ENCODE peak calls at places on chromosome 7, in four cellular contexts. One of them, this sample, is unnamed. For H3K27me3 and H3K36me3, the result is how much of the 10 kb centered on the place peaks cover.

GRCh38 chr7:152313879-152314604 is 121.8 kb downstream of the KMT2C start:
- DNase-seq in esophagus squamous epithelium: no peak
- DNase-seq in CD4-positive, CD25-positive, alpha-beta regulatory T cell: peak
- DNase-seq in astrocyte: peak
- DNase-seq in this sample: no peak

GRCh38 chr7:78226059-78226658 is 427.6 kb downstream of the PHTF2 start:
- DNase-seq in astrocyte: no peak
- DNase-seq in esophagus squamous epithelium: no peak
- DNase-seq in CD4-positive, CD25-positive, alpha-beta regulatory T cell: no peak
- DNase-seq in this sample: no peak

GRCh38 chr7:78178319-78178718 is 379.7 kb downstream of the PHTF2 start:
- DNase-seq in CD4-positive, CD25-positive, alpha-beta regulatory T cell: no peak
- DNase-seq in astrocyte: no peak
- DNase-seq in esophagus squamous epithelium: no peak
- DNase-seq in this sample: no peak

GRCh38 chr7:158372400-158373302 is 215.0 kb downstream of the PTPRN2 start:
- DNase-seq in esophagus squamous epithelium: no peak
- DNase-seq in astrocyte: no peak
- DNase-seq in CD4-positive, CD25-positive, alpha-beta regulatory T cell: no peak
- DNase-seq in this sample: no peak

GRCh38 chr7:94276797-94277196 is 117.9 kb upstream of the COL1A2 start:
- DNase-seq in esophagus squamous epithelium: no peak
- DNase-seq in CD4-positive, CD25-positive, alpha-beta regulatory T cell: no peak
- DNase-seq in astrocyte: no peak
- DNase-seq in this sample: no peak

GRCh38 chr7:141157138-141157765 is 83.4 kb downstream of the TMEM178B start:
- DNase-seq in astrocyte: no peak
- DNase-seq in esophagus squamous epithelium: no peak
- DNase-seq in CD4-positive, CD25-positive, alpha-beta regulatory T cell: no peak
- DNase-seq in this sample: no peak

GRCh38 chr7:150481207-150481920 is 30.9 kb downstream of the GIMAP8 start:
- DNase-seq in esophagus squamous epithelium: no peak
- DNase-seq in CD4-positive, CD25-positive, alpha-beta regulatory T cell: peak
- DNase-seq in astrocyte: no peak
- DNase-seq in this sample: no peak

GRCh38 chr7:125396466-125397151 is 467.0 kb upstream of the POT1 start:
- DNase-seq in esophagus squamous epithelium: no peak
- DNase-seq in astrocyte: no peak
- DNase-seq in CD4-positive, CD25-positive, alpha-beta regulatory T cell: no peak
- DNase-seq in this sample: no peak

GRCh38 chr7:155236386-155236785 is 61.3 kb upstream of the INSIG1 start:
- DNase-seq in astrocyte: no peak
- DNase-seq in CD4-positive, CD25-positive, alpha-beta regulatory T cell: no peak
- DNase-seq in esophagus squamous epithelium: no peak
- DNase-seq in this sample: no peak

GRCh38 chr7:109076561-109076960 is 506.9 kb downstream of the DNAJB9 start:
- DNase-seq in esophagus squamous epithelium: no peak
- DNase-seq in CD4-positive, CD25-positive, alpha-beta regulatory T cell: no peak
- DNase-seq in astrocyte: no peak
- DNase-seq in this sample: no peak
- H3K4me3 ChIP-seq in esophagus squamous epithelium: no peak
- H3K4me3 ChIP-seq in CD4-positive, CD25-positive, alpha-beta regulatory T cell: no peak
- H3K4me3 ChIP-seq in astrocyte: no peak
- H3K4me3 ChIP-seq in this sample: no peak

GRCh38 chr7:27159278-27160146 is 3.0 kb upstream of the HOXA7 start:
- DNase-seq in esophagus squamous epithelium: no peak
- DNase-seq in CD4-positive, CD25-positive, alpha-beta regulatory T cell: no peak
- DNase-seq in astrocyte: no peak
- DNase-seq in this sample: no peak

GRCh38 chr7:27158436-27159277 is 2.2 kb upstream of the HOXA7 start:
- DNase-seq in esophagus squamous epithelium: no peak
- DNase-seq in astrocyte: no peak
- DNase-seq in CD4-positive, CD25-positive, alpha-beta regulatory T cell: no peak
- DNase-seq in this sample: no peak

GRCh38 chr7:27156508-27156898 is at the start of gene HOXA7:
- DNase-seq in CD4-positive, CD25-positive, alpha-beta regulatory T cell: no peak
- DNase-seq in astrocyte: no peak
- DNase-seq in esophagus squamous epithelium: no peak
- DNase-seq in this sample: peak

GRCh38 chr7:27156901-27157716 is 634 bp upstream of the HOXA7 start:
- DNase-seq in esophagus squamous epithelium: no peak
- DNase-seq in CD4-positive, CD25-positive, alpha-beta regulatory T cell: no peak
- DNase-seq in astrocyte: no peak
- DNase-seq in this sample: no peak

DNA sequence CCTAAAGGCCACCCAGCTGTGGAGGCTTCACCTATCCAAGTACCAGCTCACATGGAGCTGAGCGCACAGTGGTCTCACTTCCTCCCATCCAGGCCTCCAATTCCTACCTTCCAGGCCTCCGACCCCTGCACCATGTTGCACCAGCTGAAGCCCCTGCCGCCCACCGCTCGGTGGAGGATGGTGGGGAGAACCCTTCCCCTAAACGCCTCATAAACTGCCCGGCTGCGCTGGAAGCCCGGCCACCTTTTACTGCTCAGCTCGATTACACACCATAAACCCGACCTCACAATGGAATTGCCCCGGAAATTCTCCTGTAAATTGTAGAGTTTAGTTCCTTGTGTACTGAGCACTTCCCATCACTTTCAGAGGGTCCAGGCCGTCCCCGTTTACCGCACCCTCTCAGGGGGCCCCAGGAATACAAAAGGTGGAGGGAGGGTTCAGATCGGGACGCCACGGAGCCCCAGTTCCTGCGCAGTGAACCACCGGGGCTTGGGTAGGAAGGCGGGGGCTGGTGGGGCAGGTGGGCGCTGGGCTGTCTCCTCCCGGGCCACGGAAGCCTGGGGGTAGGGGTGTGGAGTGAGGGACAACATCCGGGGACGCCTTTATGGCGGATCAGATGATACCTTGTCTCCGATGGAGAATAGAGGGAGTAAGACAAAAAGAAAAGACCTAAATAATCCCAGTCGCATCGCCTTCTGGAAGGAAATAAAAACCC is 1.4 kb upstream of the HOXA7 start:
- DNase-seq in CD4-positive, CD25-positive, alpha-beta regulatory T cell: no peak
- DNase-seq in esophagus squamous epithelium: no peak
- DNase-seq in astrocyte: no peak
- DNase-seq in this sample: no peak
- H3K27me3 ChIP-seq in CD4-positive, CD25-positive, alpha-beta regulatory T cell: half or more
- H3K27me3 ChIP-seq in esophagus squamous epithelium: half or more
- H3K27me3 ChIP-seq in astrocyte: half or more
- H3K27me3 ChIP-seq in this sample: under half

DNA sequence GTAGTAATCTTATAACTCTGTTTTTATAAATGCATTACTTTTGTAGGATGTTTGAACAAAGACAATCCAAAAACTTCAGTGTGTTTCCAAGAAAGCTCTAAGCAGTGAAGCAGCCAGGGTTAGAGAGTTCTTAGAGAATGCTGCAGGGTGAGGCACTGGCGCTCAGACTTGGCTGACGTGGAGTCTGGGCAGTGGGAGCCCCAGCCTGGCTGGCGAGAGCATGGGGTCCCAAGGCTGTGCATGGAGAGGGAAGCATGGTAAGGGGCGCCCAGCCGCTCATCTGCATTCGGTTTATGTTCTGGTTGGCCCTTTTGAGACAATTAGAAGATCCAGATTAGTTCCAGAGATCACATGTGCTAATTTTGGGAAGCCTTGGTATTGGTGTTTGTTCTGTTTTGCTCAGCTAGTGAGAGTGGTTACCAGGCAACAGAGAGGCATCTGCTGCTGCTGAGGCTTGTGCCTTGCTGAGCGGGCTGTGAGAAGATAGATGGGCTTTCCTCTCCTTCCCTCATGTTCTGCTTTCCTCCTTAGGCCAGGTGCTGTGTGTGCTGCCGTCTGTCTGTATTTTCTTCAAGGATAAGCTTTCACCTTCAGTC is 10.3 kb downstream of the SUN1 start:
- DNase-seq in CD4-positive, CD25-positive, alpha-beta regulatory T cell: no peak
- DNase-seq in astrocyte: no peak
- DNase-seq in esophagus squamous epithelium: no peak
- DNase-seq in this sample: no peak
- H3K36me3 ChIP-seq in CD4-positive, CD25-positive, alpha-beta regulatory T cell: half or more
- H3K36me3 ChIP-seq in astrocyte: under half
- H3K36me3 ChIP-seq in esophagus squamous epithelium: half or more
- H3K36me3 ChIP-seq in this sample: half or more

GRCh38 chr7:116429986-116430619 is 69.4 kb upstream of the CAV2 start:
- DNase-seq in astrocyte: no peak
- DNase-seq in esophagus squamous epithelium: no peak
- DNase-seq in CD4-positive, CD25-positive, alpha-beta regulatory T cell: no peak
- DNase-seq in this sample: no peak

GRCh38 chr7:116434820-116435341 is 64.7 kb upstream of the CAV2 start:
- DNase-seq in CD4-positive, CD25-positive, alpha-beta regulatory T cell: no peak
- DNase-seq in esophagus squamous epithelium: no peak
- DNase-seq in astrocyte: peak
- DNase-seq in this sample: no peak

GRCh38 chr7:116431783-116432182 is 67.8 kb upstream of the CAV2 start:
- DNase-seq in astrocyte: no peak
- DNase-seq in esophagus squamous epithelium: no peak
- DNase-seq in CD4-positive, CD25-positive, alpha-beta regulatory T cell: no peak
- DNase-seq in this sample: no peak

GRCh38 chr7:116433246-116433645 is 66.3 kb upstream of the CAV2 start:
- DNase-seq in CD4-positive, CD25-positive, alpha-beta regulatory T cell: no peak
- DNase-seq in astrocyte: peak
- DNase-seq in esophagus squamous epithelium: no peak
- DNase-seq in this sample: no peak

GRCh38 chr7:116432517-116432916 is 67.0 kb upstream of the CAV2 start:
- DNase-seq in astrocyte: no peak
- DNase-seq in esophagus squamous epithelium: no peak
- DNase-seq in CD4-positive, CD25-positive, alpha-beta regulatory T cell: no peak
- DNase-seq in this sample: no peak
- H3K4me3 ChIP-seq in astrocyte: no peak
- H3K4me3 ChIP-seq in esophagus squamous epithelium: no peak
- H3K4me3 ChIP-seq in CD4-positive, CD25-positive, alpha-beta regulatory T cell: no peak
- H3K4me3 ChIP-seq in this sample: no peak

GRCh38 chr7:32941181-32941995 is 15.9 kb upstream of the FKBP9 start:
- DNase-seq in CD4-positive, CD25-positive, alpha-beta regulatory T cell: no peak
- DNase-seq in astrocyte: no peak
- DNase-seq in esophagus squamous epithelium: no peak
- DNase-seq in this sample: no peak
- H3K27me3 ChIP-seq in CD4-positive, CD25-positive, alpha-beta regulatory T cell: under half
- H3K27me3 ChIP-seq in astrocyte: under half
- H3K27me3 ChIP-seq in esophagus squamous epithelium: under half
- H3K27me3 ChIP-seq in this sample: under half

DNA sequence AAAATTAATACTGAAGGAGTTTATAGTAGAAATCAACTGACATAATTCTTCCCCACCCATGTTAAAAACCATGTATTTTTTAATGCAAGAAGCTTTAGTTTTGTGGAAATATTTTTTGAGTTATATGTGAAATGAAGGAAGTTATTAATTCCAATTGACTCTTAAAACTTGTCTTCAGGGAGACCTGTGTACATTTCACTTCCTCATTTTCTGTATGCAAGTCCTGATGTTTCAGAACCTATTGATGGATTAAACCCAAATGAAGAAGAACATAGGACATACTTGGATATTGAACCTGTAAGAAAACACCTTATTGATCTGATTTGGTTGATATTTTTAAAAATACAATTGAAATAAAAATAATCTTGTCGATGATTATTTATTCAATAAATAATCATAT is 33.3 kb downstream of the CD36 start:
- DNase-seq in esophagus squamous epithelium: no peak
- DNase-seq in astrocyte: no peak
- DNase-seq in CD4-positive, CD25-positive, alpha-beta regulatory T cell: no peak
- DNase-seq in this sample: no peak
- H3K36me3 ChIP-seq in esophagus squamous epithelium: under half
- H3K36me3 ChIP-seq in astrocyte: under half
- H3K36me3 ChIP-seq in CD4-positive, CD25-positive, alpha-beta regulatory T cell: under half
- H3K36me3 ChIP-seq in this sample: under half

GRCh38 chr7:37450035-37450434 is 1.4 kb upstream of the ELMO1 start:
- DNase-seq in esophagus squamous epithelium: no peak
- DNase-seq in astrocyte: no peak
- DNase-seq in CD4-positive, CD25-positive, alpha-beta regulatory T cell: no peak
- DNase-seq in this sample: no peak
- H3K4me3 ChIP-seq in esophagus squamous epithelium: no peak
- H3K4me3 ChIP-seq in astrocyte: no peak
- H3K4me3 ChIP-seq in CD4-positive, CD25-positive, alpha-beta regulatory T cell: peak
- H3K4me3 ChIP-seq in this sample: no peak

GRCh38 chr7:1595636-1596035 is 25.8 kb upstream of the PSMG3 start:
- DNase-seq in esophagus squamous epithelium: no peak
- DNase-seq in astrocyte: no peak
- DNase-seq in CD4-positive, CD25-positive, alpha-beta regulatory T cell: no peak
- DNase-seq in this sample: no peak
- H3K27me3 ChIP-seq in esophagus squamous epithelium: half or more
- H3K27me3 ChIP-seq in astrocyte: under half
- H3K27me3 ChIP-seq in CD4-positive, CD25-positive, alpha-beta regulatory T cell: under half
- H3K27me3 ChIP-seq in this sample: under half

GRCh38 chr7:55486172-55486550 is 86.1 kb downstream of the VOPP1 start:
- DNase-seq in CD4-positive, CD25-positive, alpha-beta regulatory T cell: no peak
- DNase-seq in esophagus squamous epithelium: no peak
- DNase-seq in astrocyte: no peak
- DNase-seq in this sample: no peak

GRCh38 chr7:55486991-55487390 is 85.3 kb downstream of the VOPP1 start:
- DNase-seq in esophagus squamous epithelium: no peak
- DNase-seq in astrocyte: no peak
- DNase-seq in CD4-positive, CD25-positive, alpha-beta regulatory T cell: no peak
- DNase-seq in this sample: no peak

GRCh38 chr7:55484241-55484640 is 88.1 kb downstream of the VOPP1 start:
- DNase-seq in astrocyte: no peak
- DNase-seq in CD4-positive, CD25-positive, alpha-beta regulatory T cell: no peak
- DNase-seq in esophagus squamous epithelium: no peak
- DNase-seq in this sample: no peak

GRCh38 chr7:55484834-55485233 is 87.5 kb downstream of the VOPP1 start:
- DNase-seq in esophagus squamous epithelium: no peak
- DNase-seq in astrocyte: no peak
- DNase-seq in CD4-positive, CD25-positive, alpha-beta regulatory T cell: no peak
- DNase-seq in this sample: no peak

DNA sequence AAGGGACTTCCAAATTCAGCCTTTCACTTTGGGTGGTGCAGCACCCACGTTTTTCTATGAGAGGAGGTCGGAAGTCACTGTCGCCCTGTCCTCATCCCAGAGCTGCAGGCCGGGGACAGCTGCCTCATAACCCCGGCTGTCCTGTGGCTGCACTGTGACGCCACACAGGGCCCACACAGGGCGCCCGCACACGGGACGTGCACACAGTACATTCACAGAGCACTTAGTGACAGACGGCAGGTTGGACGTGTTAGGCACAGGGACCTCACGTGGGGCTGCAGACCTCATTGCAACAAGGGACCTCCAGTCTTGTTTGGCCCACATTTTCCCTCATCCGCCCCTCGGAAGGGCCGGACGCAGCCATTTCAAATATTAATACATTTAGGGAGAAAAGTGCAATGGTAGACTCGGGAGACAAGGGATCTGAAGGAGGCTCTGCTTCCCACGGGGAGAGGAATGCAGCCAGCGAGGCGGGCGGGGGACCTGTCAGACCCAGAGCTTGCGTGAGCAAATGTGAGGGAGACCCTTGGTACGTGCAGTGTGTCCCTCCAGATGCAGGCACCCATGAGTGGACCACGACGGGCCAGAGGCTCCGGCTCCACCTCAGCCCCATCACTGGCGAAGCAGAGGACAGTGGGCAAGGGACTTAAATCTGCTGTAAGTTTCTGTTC is 86.7 kb downstream of the VOPP1 start:
- DNase-seq in esophagus squamous epithelium: no peak
- DNase-seq in astrocyte: no peak
- DNase-seq in CD4-positive, CD25-positive, alpha-beta regulatory T cell: no peak
- DNase-seq in this sample: no peak
- H3K36me3 ChIP-seq in esophagus squamous epithelium: under half
- H3K36me3 ChIP-seq in astrocyte: under half
- H3K36me3 ChIP-seq in CD4-positive, CD25-positive, alpha-beta regulatory T cell: half or more
- H3K36me3 ChIP-seq in this sample: under half

This sample was measured in MG63.